ENCODE peak calls at places on chromosomes 5 and 9, in five cellular contexts. V is GM12878, Q is A549, N is HCT116, T is H1. P is an unnamed sample.

GRCh38 chr9:10232352-10232930 is 380.4 kb downstream of the PTPRD start:
- DNase-seq in V (no peak), Q (no peak), N (no peak), T (no peak), P (peak; percentile 27)

GRCh38 chr9:18268381-18268780 is 205.6 kb upstream of the ADAMTSL1 start:
- DNase-seq in V (no peak), Q (no peak), N (peak; percentile 18), T (no peak), P (no peak)

GRCh38 chr5:142845954-142846398 is 75.8 kb downstream of the ARHGAP26 start:
- DNase-seq in V (no peak), Q (no peak), N (no peak), T (no peak), P (no peak)

GRCh38 chr5:138927979-138928378 is 52.8 kb upstream of the LRRTM2 start:
- DNase-seq in V (no peak), Q (no peak), N (no peak), T (no peak), P (no peak)

GRCh38 chr9:18256574-18256973 is 217.4 kb upstream of the ADAMTSL1 start:
- DNase-seq in V (no peak), Q (no peak), N (no peak), T (no peak), P (no peak)

GRCh38 chr5:107671742-107672211 is 1.0 kb upstream of the EFNA5 start:
- DNase-seq in V (no peak), Q (peak; percentile 78), N (peak; percentile 47), T (no peak), P (peak; percentile 4)

GRCh38 chr9:16308645-16309044 is 561.8 kb downstream of the BNC2 start:
- DNase-seq in V (no peak), Q (no peak), N (no peak), T (no peak), P (no peak)

GRCh38 chr9:1939926-1940368 is 75.2 kb upstream of the SMARCA2 start:
- DNase-seq in V (peak; percentile 82), Q (peak; percentile 17), N (peak; percentile 8), T (no peak), P (peak; percentile 51)

GRCh38 chr5:32810812-32811211 is 99.7 kb downstream of the NPR3 start:
- DNase-seq in V (no peak), Q (no peak), N (no peak), T (no peak), P (no peak)

GRCh38 chr5:79285833-79286232 is 49.9 kb downstream of the JMY start:
- DNase-seq in V (no peak), Q (no peak), N (no peak), T (no peak), P (no peak)

GRCh38 chr5:142293486-142293885 is 31.3 kb downstream of the SPRY4 start:
- DNase-seq in V (no peak), Q (no peak), N (no peak), T (no peak), P (no peak)

GRCh38 chr9:21789541-21790037 is 12.8 kb upstream of the MTAP start:
- DNase-seq in V (peak; percentile 40), Q (peak; percentile 74), N (peak; percentile 92), T (no peak), P (no peak)

GRCh38 chr5:124743534-124744169 is 2.8 kb downstream of the ZNF608 start:
- DNase-seq in V (no peak), Q (no peak), N (no peak), T (no peak), P (no peak)

GRCh38 chr9:93225417-93225816 is 41.5 kb downstream of the WNK2 start:
- DNase-seq in V (no peak), Q (no peak), N (no peak), T (no peak), P (peak; percentile 47)

GRCh38 chr5:91927439-91927838 is 544.3 kb upstream of the ARRDC3 start:
- DNase-seq in V (no peak), Q (no peak), N (no peak), T (no peak), P (no peak)

GRCh38 chr5:91925249-91925648 is 542.1 kb upstream of the ARRDC3 start:
- DNase-seq in V (no peak), Q (no peak), N (no peak), T (no peak), P (no peak)

GRCh38 chr5:91929522-91929817 is 546.4 kb upstream of the ARRDC3 start:
- DNase-seq in V (no peak), Q (no peak), N (peak; percentile 0), T (no peak), P (no peak)

DNA sequence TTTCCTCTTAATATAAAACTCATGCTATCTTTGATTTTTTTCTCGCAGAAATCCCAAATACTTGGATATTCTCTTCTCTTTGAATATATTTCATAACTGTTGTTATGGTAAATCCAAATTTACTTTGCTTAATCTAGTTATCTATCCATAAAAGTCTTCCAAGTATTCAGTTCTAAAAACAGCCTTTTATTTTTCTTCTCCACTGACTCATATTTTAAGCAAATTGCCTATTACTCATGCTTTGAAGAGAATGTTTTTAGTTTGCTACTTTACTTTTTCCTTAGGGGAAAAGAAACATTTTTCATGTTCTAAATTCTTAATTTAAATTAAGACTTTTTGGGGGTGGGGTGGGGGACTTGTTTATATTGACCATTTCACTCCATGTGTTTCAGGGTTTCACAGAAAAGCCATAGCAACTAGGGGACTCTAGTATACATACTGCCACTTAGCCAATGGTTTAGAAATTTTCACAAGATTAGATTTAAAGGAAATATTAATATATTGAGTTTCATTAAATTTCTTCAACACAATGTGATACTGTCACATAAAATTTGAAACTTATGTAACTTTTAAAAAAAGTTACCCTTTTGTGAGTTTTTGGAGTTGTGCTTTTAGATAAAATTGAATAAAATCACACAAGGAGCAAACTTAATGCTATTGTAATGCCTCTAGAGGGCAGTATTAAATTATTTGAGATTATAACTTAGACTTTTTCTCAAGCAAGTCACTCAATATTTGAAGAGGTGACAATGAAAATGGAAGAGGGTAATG is 545.8 kb upstream of the ARRDC3 start:
- DNase-seq in V (no peak), Q (peak; percentile 19), N (peak; percentile 10), T (no peak), P (peak; percentile 19)
- TF ChIP-seq MAX in V (no peak), Q (no peak), N (no peak), T (no peak), P (no peak)

DNA sequence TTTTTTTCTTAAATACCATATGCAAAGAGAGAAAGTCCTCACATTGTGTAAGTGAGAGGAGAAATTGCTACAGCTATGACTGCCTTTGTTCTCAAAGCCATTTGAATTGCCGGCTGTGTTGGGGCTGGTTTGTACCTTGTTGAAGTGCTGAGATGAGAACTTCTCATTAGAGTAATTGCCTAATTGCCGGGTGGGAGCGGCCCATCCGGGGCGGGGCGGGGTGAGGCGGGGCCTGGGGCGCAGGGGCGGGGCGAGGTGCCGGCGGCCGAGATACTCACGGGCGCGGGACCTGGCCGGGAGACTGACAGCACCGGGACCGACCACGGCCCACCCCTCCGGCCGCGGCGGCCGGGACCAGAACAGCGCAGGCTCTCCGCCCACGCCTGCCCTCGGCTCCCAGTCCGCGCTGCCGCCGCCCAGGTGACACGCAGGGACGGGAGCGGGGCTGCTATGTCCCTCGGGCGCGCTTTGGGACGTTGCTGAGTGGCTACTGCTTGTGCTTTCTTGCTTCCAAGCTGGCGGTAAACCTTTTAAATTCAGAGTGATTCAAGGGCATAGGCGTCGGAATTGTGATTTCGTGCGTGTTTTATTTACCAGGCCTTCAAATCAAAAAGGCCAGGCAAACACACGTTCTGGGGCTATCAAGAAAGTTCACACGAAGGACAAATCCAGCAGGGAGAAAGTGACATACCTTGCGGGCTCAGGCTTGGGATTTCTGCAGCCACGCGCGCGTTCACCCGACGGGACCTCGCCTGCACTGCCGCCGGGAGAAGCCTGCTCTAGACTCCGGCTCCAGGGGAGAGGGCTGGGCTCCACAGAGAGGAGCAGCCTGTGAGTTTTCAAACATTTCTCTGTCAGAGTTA is 269.1 kb downstream of the FANCC start:
- DNase-seq in V (no peak), Q (no peak), N (no peak), T (no peak), P (peak; percentile 81)
- TF ChIP-seq POLR2A in V (no peak), Q (peak; percentile 53), N (no peak), T (no peak), P (no peak)

GRCh38 chr9:131279927-131280530 is 3.7 kb upstream of the FAM78A start:
- DNase-seq in V (no peak), Q (no peak), N (no peak), T (no peak), P (no peak)
- TF ChIP-seq MAX in V (no peak), Q (no peak), N (no peak), T (no peak), P (no peak)

GRCh38 chr5:132778129-132778528 is 1.1 kb upstream of the SEPTIN8 start:
- DNase-seq in V (no peak), Q (no peak), N (no peak), T (no peak), P (no peak)

GRCh38 chr5:132776077-132776931 is 735 bp downstream of the SEPTIN8 start:
- DNase-seq in V (no peak), Q (peak; percentile 48), N (no peak), T (no peak), P (peak; percentile 39)

GRCh38 chr5:132778856-132779255 is 1.8 kb upstream of the SEPTIN8 start:
- DNase-seq in V (no peak), Q (no peak), N (no peak), T (no peak), P (no peak)

GRCh38 chr5:132776932-132777208 is 169 bp downstream of the SEPTIN8 start:
- DNase-seq in V (no peak), Q (no peak), N (no peak), T (no peak), P (no peak)

GRCh38 chr5:132777209-132778069 is at the start of gene SEPTIN8:
- DNase-seq in V (no peak), Q (peak; percentile 70), N (no peak), T (no peak), P (peak; percentile 55)
- TF ChIP-seq POLR2A in V (peak; percentile 8), Q (peak; percentile 42), N (no peak), T (no peak), P (peak; percentile 33)

GRCh38 chr5:45385321-45386058 is 310.7 kb downstream of the HCN1 start:
- DNase-seq in V (no peak), Q (no peak), N (peak; percentile 90), T (no peak), P (peak; percentile 43)
- TF ChIP-seq MAX in V (no peak), Q (no peak), N (peak; percentile 80), T (no peak), P (no peak)

DNA sequence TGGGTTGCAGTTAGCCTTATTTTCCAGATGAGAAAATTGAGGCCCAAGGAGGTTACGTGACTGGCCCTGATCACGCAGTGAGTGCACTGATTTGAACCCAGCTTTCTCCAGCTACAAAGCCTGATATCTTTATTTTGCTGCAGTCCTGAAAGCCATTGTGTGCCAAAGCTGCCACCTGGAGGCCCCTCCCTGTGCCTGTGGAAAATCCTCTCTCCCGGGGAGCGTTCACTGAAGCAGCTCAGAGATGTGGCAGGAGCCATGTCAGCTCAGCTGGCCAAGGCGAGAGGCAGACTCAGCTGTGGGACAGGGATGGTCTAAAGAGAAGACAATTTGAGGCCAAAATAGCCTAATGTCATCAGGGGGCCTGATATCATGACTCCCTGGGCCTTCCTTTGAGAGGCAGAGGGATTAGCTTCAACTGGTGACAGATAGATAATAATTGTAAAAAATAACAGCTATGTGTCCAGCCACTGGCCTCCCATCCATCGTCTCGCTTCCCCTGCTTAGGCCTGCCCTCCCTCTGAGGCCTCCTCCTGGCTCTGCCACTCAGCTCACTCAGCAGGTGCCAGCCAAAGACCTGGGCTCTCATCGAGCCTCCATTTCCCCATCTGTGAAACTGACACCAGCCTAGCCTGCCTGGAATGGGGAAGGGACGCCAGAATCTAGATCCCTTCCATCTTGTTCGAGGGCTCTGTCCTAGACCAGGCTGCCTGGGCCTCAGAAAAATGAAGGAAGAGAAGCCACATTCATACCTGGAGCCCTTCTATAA is 74.3 kb upstream of the GGTA1 start:
- DNase-seq in V (no peak), Q (no peak), N (no peak), T (no peak), P (no peak)
- TF ChIP-seq POLR2A in V (no peak), Q (no peak), N (no peak), T (no peak), P (no peak)